ENCODE peak calls at places on chromosomes 2 and 18, in four cellular contexts. Z is naive thymus-derived CD4-positive, alpha-beta T cell; A is PC-3; O is fibroblast of villous mesenchyme. N is an unnamed sample.

GRCh38 chr2:78506301-78506700 is 519.2 kb upstream of the REG3G start:
- DNase-seq in Z (no peak), O (no peak), A (no peak), N (no peak)

GRCh38 chr2:120539937-120540718 is 194.2 kb downstream of the INHBB start:
- DNase-seq in O (peak), Z (no peak), A (peak), N (peak)

GRCh38 chr2:111058264-111058663 is 62.5 kb upstream of the BCL2L11 start:
- DNase-seq in A (no peak), Z (no peak), O (no peak), N (no peak)

GRCh38 chr2:238820909-238821308 is 27.0 kb upstream of the TWIST2 start:
- DNase-seq in O (peak), A (peak), Z (no peak), N (peak)

GRCh38 chr2:2873450-2873811 is 504.2 kb downstream of the EIPR1 start:
- DNase-seq in A (no peak), Z (no peak), O (no peak), N (no peak)

GRCh38 chr2:216632952-216633615 is at the start of gene IGFBP2:
- DNase-seq in A (peak), O (peak), Z (no peak), N (no peak)

GRCh38 chr2:162750033-162750432 is 88.5 kb downstream of the KCNH7 start:
- DNase-seq in A (no peak), O (no peak), Z (no peak), N (no peak)

GRCh38 chr2:239278941-239279365 is 121.9 kb downstream of the HDAC4 start:
- DNase-seq in O (peak), A (peak), Z (no peak), N (peak)

GRCh38 chr18:76803413-76803812 is 18.9 kb upstream of the ZNF236 start:
- DNase-seq in A (no peak), O (no peak), Z (no peak), N (no peak)

GRCh38 chr2:241232736-241233575 is 44.5 kb downstream of the ANO7 start:
- DNase-seq in Z (no peak), O (no peak), A (no peak), N (no peak)

GRCh38 chr2:95025406-95026319 is at the start of gene MAL:
- DNase-seq in O (no peak), Z (peak), A (no peak), N (no peak)

GRCh38 chr2:64922482-64923384 is 66.5 kb upstream of the SLC1A4 start:
- DNase-seq in O (no peak), Z (no peak), A (no peak), N (no peak)

GRCh38 chr18:44564922-44565321 is 115.8 kb upstream of the SETBP1 start:
- DNase-seq in Z (no peak), O (peak), A (no peak), N (peak)

DNA sequence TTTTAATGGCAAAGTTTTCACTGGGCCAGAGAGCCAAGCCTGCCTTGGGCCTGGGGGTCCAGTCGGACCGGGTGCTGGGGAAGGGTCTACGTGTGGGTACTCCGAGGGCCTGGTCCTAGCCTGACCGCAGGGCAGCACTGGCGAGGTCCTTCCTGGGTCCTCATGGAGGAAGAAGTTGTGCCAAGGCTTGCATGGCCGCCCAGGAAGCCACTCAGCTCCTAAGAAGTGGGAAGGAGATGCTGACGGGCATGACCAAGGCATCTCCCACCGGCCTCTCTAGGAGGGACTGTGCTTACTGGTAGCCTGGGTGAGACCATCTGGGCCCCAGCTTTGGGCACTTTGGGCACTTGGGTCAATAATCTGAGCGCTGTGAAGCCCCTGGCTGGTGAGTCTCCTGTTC is 22.6 kb downstream of the CIB4 start:
- DNase-seq in O (no peak), Z (no peak), A (no peak), N (no peak)
- H3K4me3 ChIP-seq in O (no peak), Z (no peak), A (no peak), N (no peak)

GRCh38 chr2:28457237-28457636 is 38.6 kb upstream of the PLB1 start:
- DNase-seq in Z (no peak), O (no peak), A (no peak), N (no peak)

GRCh38 chr2:28452534-28453081 is 43.3 kb upstream of the PLB1 start:
- DNase-seq in Z (peak), O (peak), A (peak), N (peak)

GRCh38 chr2:28453396-28453795 is 42.5 kb upstream of the PLB1 start:
- DNase-seq in Z (no peak), A (no peak), O (no peak), N (no peak)

GRCh38 chr2:28451793-28452533 is 43.9 kb upstream of the PLB1 start:
- DNase-seq in O (no peak), A (no peak), Z (no peak), N (no peak)

DNA sequence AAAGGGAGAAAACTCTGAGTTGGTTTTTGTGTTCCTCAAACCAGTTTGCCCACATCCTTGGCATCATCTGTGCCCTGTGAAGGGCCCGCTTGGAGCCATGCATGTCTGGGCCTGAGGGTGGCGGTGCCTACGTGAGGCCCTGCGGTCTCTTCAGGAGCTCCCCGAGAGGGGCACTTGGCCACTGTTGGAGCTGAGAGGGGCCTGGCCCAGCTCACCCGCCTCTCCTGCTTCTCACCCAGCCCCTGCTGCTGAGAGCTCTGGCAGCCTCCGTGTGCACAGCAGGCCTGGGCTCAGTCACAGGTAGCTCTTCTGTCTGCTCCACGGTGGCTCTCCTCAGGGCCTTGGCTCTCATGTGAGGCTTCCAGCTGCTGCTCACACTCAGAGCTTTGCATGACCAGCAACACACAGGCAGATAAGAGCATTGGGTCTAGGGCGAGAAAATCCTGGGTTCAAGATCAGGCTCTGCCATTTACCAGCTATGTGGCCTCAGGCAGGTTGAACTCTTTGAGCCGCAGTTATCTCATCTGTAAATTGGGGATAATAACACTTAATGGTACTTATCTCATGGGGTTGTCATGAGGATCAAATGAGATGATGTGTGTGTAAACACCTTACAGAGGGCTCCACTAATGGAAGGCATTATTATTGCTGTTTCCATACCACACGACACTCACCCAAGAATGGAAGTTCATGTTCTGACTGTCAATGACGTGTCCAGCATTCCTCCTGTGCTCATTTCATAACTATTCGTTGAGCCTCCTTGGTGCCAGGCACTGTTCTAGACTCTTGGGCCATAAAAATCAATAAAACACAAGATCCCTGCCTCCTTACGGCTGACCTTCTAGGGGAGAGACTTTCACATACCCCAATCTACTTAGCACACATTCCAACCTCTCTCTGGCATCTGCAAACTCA is 41.6 kb upstream of the PLB1 start:
- DNase-seq in Z (no peak), A (peak), O (peak), N (no peak)
- H3K4me3 ChIP-seq in Z (no peak), A (no peak), O (no peak), N (no peak)

GRCh38 chr18:2980607-2980923 is 32.4 kb downstream of the LPIN2 start:
- DNase-seq in Z (no peak), O (no peak), A (no peak), N (no peak)
- H3K4me3 ChIP-seq in Z (peak), O (no peak), A (no peak), N (no peak)

DNA sequence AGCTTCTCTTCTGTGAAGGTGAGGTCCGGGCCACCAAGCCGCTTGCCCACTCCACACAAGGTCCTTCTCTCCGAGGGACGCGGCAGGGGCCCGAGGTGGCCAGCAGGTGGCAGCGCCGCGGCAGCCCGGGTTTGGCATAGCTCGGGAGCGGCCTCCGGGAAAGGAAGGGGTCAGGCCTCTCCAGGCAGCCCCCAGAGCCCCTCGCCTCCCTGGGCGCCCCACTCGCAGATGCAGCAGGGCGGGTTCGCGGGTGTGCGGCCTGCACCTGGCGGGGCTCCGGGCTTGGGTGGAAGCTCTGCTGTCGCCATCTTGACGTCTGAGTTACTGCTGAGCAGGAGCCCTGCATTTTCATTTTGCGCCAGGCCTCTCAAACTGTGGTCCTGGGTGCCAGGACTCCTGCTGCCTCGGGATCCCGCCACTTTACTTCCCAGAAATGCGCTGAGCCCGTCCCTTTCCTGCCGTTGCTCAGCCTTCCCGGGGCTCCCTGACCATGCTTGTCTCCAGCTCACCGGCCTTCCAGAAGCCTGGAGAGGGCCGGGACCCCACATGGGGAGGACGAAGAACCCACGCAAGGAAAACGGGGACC is 18.6 kb upstream of the NCL start:
- DNase-seq in A (peak), O (peak), Z (peak), N (peak)
- H3K4me3 ChIP-seq in A (peak), O (peak), Z (peak), N (peak)

GRCh38 chr2:182970486-182970885 is 67.8 kb downstream of the NCKAP1 start:
- DNase-seq in Z (no peak), A (no peak), O (no peak), N (peak)
- H3K4me3 ChIP-seq in Z (no peak), A (no peak), O (no peak), N (no peak)

N was measured in fibroblast of pulmonary artery.